ENCODE peak calls at places on chromosomes 3 and 15, in four cellular contexts. T is naive thymus-derived CD8-positive, alpha-beta T cell; B is COR-L47; A is stimulated activated CD8-positive, alpha-beta memory T cell treated with anti-CD3 and anti-CD28 coated beads, Interleukin-4, amount 100 ng/mL, for 4 hours. I is an unnamed sample.

GRCh38 chr3:11944052-11944673 is 60.0 kb upstream of the SYN2 start:
- DNase-seq in B (peak), A (no peak), T (no peak), I (peak)

GRCh38 chr15:49815937-49816336 is 195.1 kb downstream of the DTWD1 start:
- DNase-seq in T (no peak), A (no peak), B (no peak), I (no peak)

GRCh38 chr3:184486614-184487013 is 75.0 kb upstream of the EPHB3 start:
- DNase-seq in A (no peak), B (no peak), T (no peak), I (no peak)

GRCh38 chr15:41337631-41338522 is 5.2 kb downstream of the NUSAP1 start:
- DNase-seq in T (no peak), B (no peak), A (no peak), I (no peak)

GRCh38 chr15:100934735-100935134 is 15.6 kb downstream of the LRRK1 start:
- DNase-seq in T (no peak), B (no peak), A (no peak), I (no peak)

GRCh38 chr3:141095546-141095937 is 44.4 kb downstream of the SPSB4 start:
- DNase-seq in T (no peak), B (no peak), A (no peak), I (no peak)

GRCh38 chr15:78604420-78604819 is 16.4 kb downstream of the CHRNA3 start:
- DNase-seq in B (no peak), A (no peak), T (no peak), I (no peak)

GRCh38 chr15:86445750-86446149 is 366.1 kb downstream of the AGBL1 start:
- DNase-seq in T (no peak), A (no peak), B (no peak), I (no peak)

GRCh38 chr3:127985216-127985615 is 67.0 kb upstream of the SEC61A1 start:
- DNase-seq in A (no peak), B (no peak), T (no peak), I (no peak)

GRCh38 chr15:40441012-40441735 is 421 bp downstream of the BAHD1 start:
- DNase-seq in T (no peak), B (peak), A (peak), I (no peak)

GRCh38 chr3:71206821-71207220 is 376.7 kb downstream of the FOXP1 start:
- DNase-seq in T (no peak), B (no peak), A (no peak), I (no peak)

GRCh38 chr15:83039206-83039605 is 27.8 kb upstream of the C15orf40 start:
- DNase-seq in T (no peak), B (no peak), A (no peak), I (no peak)

GRCh38 chr3:145620002-145620401 is 541.0 kb downstream of the PLOD2 start:
- DNase-seq in A (no peak), B (no peak), T (no peak), I (no peak)

GRCh38 chr3:143699351-143699750 is 148.9 kb downstream of the SLC9A9 start:
- DNase-seq in A (no peak), B (no peak), T (no peak), I (no peak)

GRCh38 chr15:51080286-51080685 is 14.4 kb downstream of the TNFAIP8L3 start:
- DNase-seq in T (no peak), A (no peak), B (no peak), I (no peak)

GRCh38 chr3:4476507-4476906 is 9.4 kb upstream of the SUMF1 start:
- DNase-seq in B (no peak), A (no peak), T (no peak), I (no peak)

GRCh38 chr15:77548608-77549551 is 83.8 kb downstream of the LINGO1 start:
- DNase-seq in T (no peak), A (no peak), B (no peak), I (no peak)

GRCh38 chr15:61155741-61156700 is 73.1 kb downstream of the RORA start:
- DNase-seq in A (no peak), T (no peak), B (no peak), I (no peak)

GRCh38 chr15:59278120-59278519 is 71.5 kb downstream of the LDHAL6B start:
- DNase-seq in A (no peak), T (no peak), B (no peak), I (no peak)

GRCh38 chr15:31278544-31279220 is 48.0 kb upstream of the KLF13 start:
- DNase-seq in B (no peak), T (no peak), A (no peak), I (no peak)

GRCh38 chr3:78204977-78205376 is 1165.1 kb downstream of the ROBO2 start:
- DNase-seq in B (peak), A (no peak), T (no peak), I (no peak)

GRCh38 chr3:110734524-110734923 is 337.1 kb upstream of the NECTIN3 start:
- DNase-seq in T (no peak), A (no peak), B (no peak), I (no peak)

GRCh38 chr15:23860846-23861245 is 173.7 kb upstream of the NDN start:
- DNase-seq in T (no peak), A (no peak), B (no peak), I (no peak)

GRCh38 chr3:35832140-35832571 is 192.8 kb downstream of the ARPP21 start:
- DNase-seq in B (no peak), A (no peak), T (no peak), I (no peak)

GRCh38 chr3:133535971-133536634 is 37.4 kb upstream of the CDV3 start:
- DNase-seq in B (peak), A (no peak), T (no peak), I (no peak)

GRCh38 chr15:90659481-90659880 is 57.7 kb upstream of the BLM start:
- DNase-seq in T (no peak), B (no peak), A (no peak), I (no peak)

I was measured in NCI-H774.